ENCODE peak calls at places on chromosomes 16 and 17, in eight cellular contexts. G is WTC11, X is astrocyte of the cerebellum, C is lower lobe of right lung, Q is fibroblast of mammary gland, Z is psoas muscle, K is cardiac muscle cell, F is hepatocyte. T is an unnamed sample.

GRCh38 chr17:6547336-6547735 is 9.0 kb downstream of the PITPNM3 start:
- DNase-seq in G (no peak), X (no peak), C (no peak), Q (no peak), Z (peak; percentile 6), K (no peak), F (no peak), T (no peak)

GRCh38 chr16:68146583-68146982 is 61.4 kb downstream of the NFATC3 start:
- DNase-seq in G (no peak), X (no peak), C (no peak), Q (peak; percentile 43), Z (no peak), K (peak; percentile 59), F (peak; percentile 27), T (no peak)

GRCh38 chr17:22286337-22287041 is 594.2 kb downstream of the KCNJ18 start:
- DNase-seq in G (no peak), X (no peak), C (no peak), Q (no peak), Z (no peak), K (no peak), F (no peak), T (no peak)

GRCh38 chr16:85173981-85174751 is 61.9 kb upstream of the CIBAR2 start:
- DNase-seq in G (no peak), X (no peak), C (peak; percentile 42), Q (peak; percentile 82), Z (peak; percentile 87), K (peak; percentile 35), F (peak; percentile 80), T (peak; percentile 57)

GRCh38 chr17:64502809-64503208 is 3.3 kb downstream of the DDX5 start:
- DNase-seq in G (no peak), X (no peak), C (no peak), Q (no peak), Z (no peak), K (no peak), F (no peak), T (no peak)

GRCh38 chr17:82703935-82704865 is 5.7 kb upstream of the RAB40B start:
- DNase-seq in G (no peak), X (no peak), C (no peak), Q (no peak), Z (no peak), K (no peak), F (peak; percentile 68), T (peak; percentile 95)

GRCh38 chr17:38425048-38425447 is 3.2 kb upstream of the ARHGAP23 start:
- DNase-seq in G (no peak), X (no peak), C (no peak), Q (no peak), Z (no peak), K (no peak), F (no peak), T (no peak)

GRCh38 chr17:80101946-80102706 is 745 bp downstream of the GAA start:
- DNase-seq in G (no peak), X (no peak), C (no peak), Q (peak; percentile 63), Z (peak; percentile 61), K (peak; percentile 30), F (peak; percentile 38), T (no peak)

GRCh38 chr17:38709104-38709820 is 4.2 kb downstream of the MLLT6 start:
- DNase-seq in G (no peak), X (no peak), C (no peak), Q (no peak), Z (no peak), K (no peak), F (no peak), T (no peak)

GRCh38 chr17:31511176-31511540 is 119.7 kb downstream of the RAB11FIP4 start:
- DNase-seq in G (no peak), X (no peak), C (no peak), Q (no peak), Z (no peak), K (no peak), F (no peak), T (peak; percentile 75)

GRCh38 chr16:15434425-15435215 is at the start of gene BMERB1:
- DNase-seq in G (peak; percentile 83), X (no peak), C (peak; percentile 50), Q (peak; percentile 66), Z (peak; percentile 93), K (peak; percentile 78), F (peak; percentile 76), T (peak; percentile 67)

GRCh38 chr16:66472961-66473610 is 46.0 kb downstream of the BEAN1 start:
- DNase-seq in G (no peak), X (no peak), C (no peak), Q (no peak), Z (no peak), K (no peak), F (no peak), T (no peak)

GRCh38 chr17:57586099-57586702 is 158.9 kb downstream of the CCDC182 start:
- DNase-seq in G (no peak), X (no peak), C (no peak), Q (no peak), Z (no peak), K (no peak), F (no peak), T (no peak)

GRCh38 chr17:75249564-75249963 is 11.8 kb downstream of the GGA3 start:
- DNase-seq in G (no peak), X (no peak), C (no peak), Q (no peak), Z (no peak), K (no peak), F (no peak), T (no peak)

GRCh38 chr17:75250009-75250471 is 11.4 kb downstream of the GGA3 start:
- DNase-seq in G (no peak), X (no peak), C (no peak), Q (peak; percentile 83), Z (peak; percentile 51), K (no peak), F (no peak), T (no peak)

GRCh38 chr17:75245011-75245410 is 16.4 kb downstream of the GGA3 start:
- DNase-seq in G (no peak), X (no peak), C (no peak), Q (no peak), Z (no peak), K (no peak), F (no peak), T (no peak)

GRCh38 chr17:75244133-75244866 is 17.1 kb downstream of the GGA3 start:
- DNase-seq in G (no peak), X (no peak), C (no peak), Q (no peak), Z (no peak), K (no peak), F (no peak), T (no peak)

DNA sequence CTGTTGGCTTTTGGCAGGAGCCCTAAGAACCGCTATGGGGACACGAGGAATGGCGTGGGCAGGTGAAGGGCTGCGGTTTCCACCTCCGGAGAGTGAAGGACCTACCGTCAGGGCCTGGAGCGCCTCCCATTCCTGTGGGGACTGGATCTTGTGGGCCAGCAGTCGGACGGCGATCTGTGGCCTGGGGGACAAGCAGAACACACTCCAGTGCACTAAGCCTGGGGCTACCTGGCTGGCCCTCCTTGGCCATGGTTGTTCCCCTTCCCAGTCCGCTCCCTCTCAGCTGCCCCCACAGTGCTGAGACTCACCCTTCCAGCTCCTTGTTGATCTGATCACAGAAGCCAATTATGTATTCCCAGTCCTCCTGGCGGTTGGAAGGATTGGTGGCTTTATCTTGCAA is 15.0 kb downstream of the GGA3 start:
- DNase-seq in G (no peak), X (no peak), C (no peak), Q (no peak), Z (no peak), K (no peak), F (no peak), T (no peak)
- TF ChIP-seq CTCF in G (no peak), X (no peak), C (no peak), Q (no peak), Z (no peak), K (no peak), F (no peak), T (no peak)

DNA sequence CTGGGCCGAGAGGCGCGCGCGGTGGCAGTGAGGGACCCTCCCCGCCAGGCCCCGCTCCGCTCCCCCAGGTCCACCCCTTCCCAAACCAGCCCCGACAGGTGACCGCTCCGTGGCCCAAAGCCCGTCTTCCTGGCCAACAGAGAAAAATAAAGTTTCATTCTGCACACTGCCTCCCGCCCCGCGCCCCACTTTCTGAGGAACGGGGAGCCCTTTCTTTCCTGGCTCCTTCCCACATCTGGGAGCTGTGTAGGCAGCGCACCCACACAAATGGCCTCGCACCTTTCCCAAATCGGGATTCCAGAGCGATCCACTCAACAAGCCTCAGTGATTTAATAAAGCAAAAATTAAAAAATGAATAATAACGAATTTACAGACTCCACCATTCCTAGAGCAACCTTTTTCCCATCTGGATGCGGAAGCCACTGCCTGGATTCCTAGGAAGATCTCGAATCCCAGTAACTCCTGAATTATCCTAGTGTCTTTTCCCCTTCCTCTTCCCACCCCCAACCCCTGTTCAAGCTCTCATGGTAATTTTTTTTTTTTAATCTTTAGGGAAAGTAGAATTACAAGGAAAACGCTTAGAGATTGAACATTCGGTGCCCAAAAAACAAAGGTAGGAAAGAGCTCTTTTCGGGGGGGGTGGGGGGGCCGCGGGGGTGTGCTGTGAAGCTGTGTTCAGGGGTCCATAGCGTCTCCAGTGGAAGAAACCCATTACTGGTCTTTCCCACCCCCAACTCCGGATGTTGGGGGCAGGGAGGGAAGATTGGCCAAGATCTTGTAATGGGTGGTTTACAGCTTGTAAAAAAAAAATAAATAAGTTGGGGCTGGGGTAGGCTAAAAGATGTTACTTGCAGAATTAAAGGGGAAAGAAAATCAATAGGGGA is 1.6 kb downstream of the IGF2BP1 start:
- DNase-seq in G (no peak), X (no peak), C (no peak), Q (no peak), Z (no peak), K (peak; percentile 48), F (peak; percentile 59), T (no peak)
- TF ChIP-seq CTCF in G (no peak), X (peak; percentile 15), C (no peak), Q (no peak), Z (no peak), K (peak; percentile 22), F (peak; percentile 39), T (no peak)

GRCh38 chr16:7526736-7527135 is 194.1 kb downstream of the RBFOX1 start:
- DNase-seq in G (no peak), X (no peak), C (no peak), Q (no peak), Z (no peak), K (no peak), F (no peak), T (no peak)

DNA sequence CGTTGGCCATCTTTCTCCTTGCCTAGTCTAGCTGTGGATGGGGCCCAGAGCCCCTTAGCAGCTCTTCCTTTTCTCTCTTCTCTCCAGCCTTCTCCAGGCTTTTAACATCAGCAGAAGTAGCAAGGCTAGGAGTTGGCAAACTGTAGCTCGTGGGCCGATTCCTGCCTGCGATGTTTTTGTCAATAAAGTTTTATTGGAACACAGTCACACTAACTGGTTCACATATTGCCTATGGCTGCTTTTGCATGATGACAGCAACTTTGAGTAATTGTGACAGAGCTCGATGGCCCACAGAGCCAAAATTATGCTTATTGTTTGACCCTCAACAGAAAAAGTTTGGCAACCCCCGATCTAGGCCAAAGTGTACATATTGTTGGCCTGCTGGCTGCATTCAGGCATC is 199.9 kb downstream of the RBFOX1 start:
- DNase-seq in G (no peak), X (no peak), C (no peak), Q (no peak), Z (no peak), K (no peak), F (no peak), T (no peak)
- TF ChIP-seq CTCF in G (no peak), X (no peak), C (no peak), Q (no peak), Z (no peak), K (no peak), F (no peak), T (no peak)

GRCh38 chr17:28896884-28897768 is at the start of gene FLOT2:
- DNase-seq in G (peak; percentile 72), X (no peak), C (peak; percentile 84), Q (peak; percentile 47), Z (peak; percentile 77), K (peak; percentile 83), F (peak; percentile 85), T (peak; percentile 69)
- TF ChIP-seq CTCF in G (no peak), X (peak; percentile 0), C (peak; percentile 26), Q (peak; percentile 15), Z (peak; percentile 11), K (peak; percentile 19), F (peak; percentile 19), T (no peak)

T was measured in mucosa of descending colon.